ENCODE peak calls at places on chromosome 1, in five cellular contexts. U is heart right ventricle; X is LoVo; F is foreskin fibroblast; S is naive thymus-derived CD8-positive, alpha-beta T cell. D is an unnamed sample.

GRCh38 chr1:235019456-235019855 is 109.2 kb downstream of the TOMM20 start:
- DNase-seq in U (no peak), S (no peak), F (no peak), X (no peak), D (no peak)

GRCh38 chr1:45584351-45585109 is 689 bp downstream of the NASP start:
- DNase-seq in U (peak; percentile 89), S (peak; percentile 94), X (peak; percentile 86), F (peak; percentile 94), D (peak; percentile 65)

GRCh38 chr1:210792703-210793102 is 341.2 kb downstream of the KCNH1 start:
- DNase-seq in U (no peak), X (peak; percentile 18), F (peak; percentile 60), S (no peak), D (peak; percentile 75)

GRCh38 chr1:15952317-15953258 is 23.3 kb downstream of the ZBTB17 start:
- DNase-seq in F (peak; percentile 94), U (no peak), S (no peak), X (no peak), D (peak; percentile 96)

GRCh38 chr1:64356636-64357256 is 113.2 kb upstream of the CACHD1 start:
- DNase-seq in F (no peak), X (no peak), S (no peak), U (no peak), D (no peak)

GRCh38 chr1:93900723-93901504 is 8.3 kb downstream of the GCLM start:
- DNase-seq in F (no peak), S (no peak), U (no peak), X (no peak), D (no peak)

GRCh38 chr1:184513421-184513820 is 126.6 kb downstream of the C1orf21 start:
- DNase-seq in U (no peak), X (no peak), S (no peak), F (peak; percentile 21), D (no peak)

GRCh38 chr1:202343652-202344349 is 2.1 kb upstream of the UBE2T start:
- DNase-seq in X (peak; percentile 73), S (peak; percentile 58), F (peak; percentile 61), U (no peak), D (no peak)

GRCh38 chr1:245874942-245875580 is 632.0 kb downstream of the SMYD3 start:
- DNase-seq in F (peak; percentile 100), U (peak; percentile 90), S (no peak), X (peak; percentile 25), D (peak; percentile 84)

GRCh38 chr1:185861630-185862029 is 127.4 kb downstream of the HMCN1 start:
- DNase-seq in F (peak; percentile 22), X (no peak), S (no peak), U (no peak), D (no peak)

GRCh38 chr1:110211503-110212164 is 1.5 kb downstream of the KCNC4 start:
- DNase-seq in X (no peak), F (no peak), S (no peak), U (no peak), D (no peak)

GRCh38 chr1:188652678-188653077 is 1823.9 kb downstream of the PLA2G4A start:
- DNase-seq in S (no peak), U (no peak), X (no peak), F (peak; percentile 25), D (peak; percentile 81)

GRCh38 chr1:93615201-93616150 is 66.2 kb downstream of the BCAR3 start:
- DNase-seq in U (no peak), S (no peak), X (peak; percentile 32), F (no peak), D (peak; percentile 54)

GRCh38 chr1:206663832-206664652 is 20.7 kb upstream of the MAPKAPK2 start:
- DNase-seq in F (peak; percentile 81), X (peak; percentile 57), S (peak; percentile 86), U (peak; percentile 77), D (no peak)

GRCh38 chr1:78047631-78048030 is 1.9 kb downstream of the GIPC2 start:
- DNase-seq in X (no peak), F (no peak), U (no peak), S (no peak), D (no peak)

GRCh38 chr1:234980224-234980656 is 148.4 kb downstream of the TOMM20 start:
- DNase-seq in U (no peak), X (no peak), S (no peak), F (no peak), D (no peak)

D was measured in HS-5.